ENCODE peak calls at places on chromosomes 2 and 18, in four cellular contexts. W is CD8-positive, alpha-beta T cell; B is transverse colon; C is fibroblast of lung. J is an unnamed sample.

GRCh38 chr2:232335859-232336215 is 42.7 kb upstream of the ALPP start:
- DNase-seq in W (no peak), C (no peak), B (peak), J (peak)

GRCh38 chr2:177352441-177353070 is 40.0 kb upstream of the AGPS start:
- DNase-seq in W (no peak), C (no peak), B (no peak), J (no peak)

GRCh38 chr2:18518116-18519111 is 42.0 kb downstream of the RDH14 start:
- DNase-seq in W (no peak), B (no peak), C (peak), J (no peak)

GRCh38 chr18:58183226-58183625 is 139.2 kb downstream of the NEDD4L start:
- DNase-seq in W (no peak), B (no peak), C (no peak), J (no peak)

GRCh38 chr2:240319221-240319854 is 116.1 kb upstream of the GPC1 start:
- DNase-seq in W (no peak), B (no peak), C (peak), J (no peak)

GRCh38 chr2:106278477-106278876 is 84.4 kb upstream of the UXS1 start:
- DNase-seq in B (no peak), C (no peak), W (no peak), J (no peak)

GRCh38 chr2:235511187-235511661 is 17.4 kb downstream of the AGAP1 start:
- DNase-seq in C (peak), W (no peak), B (peak), J (peak)

GRCh38 chr2:203626952-203627681 is 79.3 kb upstream of the CD28 start:
- DNase-seq in C (peak), B (no peak), W (no peak), J (no peak)

GRCh38 chr2:174970092-174970491 is 35.1 kb downstream of the CHN1 start:
- DNase-seq in W (no peak), C (no peak), B (no peak), J (no peak)

GRCh38 chr2:119004602-119005001 is 62.6 kb downstream of the MARCO start:
- DNase-seq in W (peak), C (no peak), B (no peak), J (no peak)

GRCh38 chr2:103784271-103784670 is 1022.4 kb downstream of the TMEM182 start:
- DNase-seq in C (no peak), W (no peak), B (no peak), J (no peak)

GRCh38 chr2:70527447-70528080 is 26.1 kb downstream of the TGFA start:
- DNase-seq in C (no peak), B (no peak), W (no peak), J (no peak)

GRCh38 chr18:79380816-79381806 is 14.6 kb upstream of the NFATC1 start:
- DNase-seq in W (peak), C (peak), B (peak), J (peak)

GRCh38 chr2:160294339-160294803 is 94.3 kb upstream of the ITGB6 start:
- DNase-seq in W (no peak), B (peak), C (peak), J (no peak)

GRCh38 chr2:70716131-70716766 is 51.8 kb downstream of the ADD2 start:
- DNase-seq in B (no peak), W (peak), C (no peak), J (no peak)

GRCh38 chr2:41329075-41329474 is 718.7 kb upstream of the PKDCC start:
- DNase-seq in C (no peak), W (no peak), B (no peak), J (no peak)

GRCh38 chr2:28662468-28663095 is 89.0 kb upstream of the PPP1CB start:
- DNase-seq in B (peak), C (peak), W (no peak), J (no peak)

GRCh38 chr2:200365209-200365608 is 58.7 kb downstream of the SPATS2L start:
- DNase-seq in B (no peak), W (no peak), C (no peak), J (no peak)

GRCh38 chr2:112640800-112641675 is 4.7 kb upstream of the SLC20A1 start:
- DNase-seq in C (peak), B (no peak), W (no peak), J (no peak)

GRCh38 chr2:82837588-82838304 is 1621.3 kb downstream of the SUCLG1 start:
- DNase-seq in C (peak), W (no peak), B (no peak), J (no peak)

GRCh38 chr2:105112345-105112744 is 74.5 kb downstream of the MRPS9 start:
- DNase-seq in B (no peak), C (no peak), W (no peak), J (no peak)

GRCh38 chr2:38713311-38713710 is 37.9 kb downstream of the SRSF7 start:
- DNase-seq in C (no peak), B (no peak), W (no peak), J (no peak)

GRCh38 chr2:38712413-38712812 is 38.7 kb downstream of the SRSF7 start:
- DNase-seq in B (no peak), C (no peak), W (no peak), J (no peak)

GRCh38 chr2:38719706-38720105 is 31.5 kb downstream of the SRSF7 start:
- DNase-seq in C (no peak), B (no peak), W (no peak), J (peak)

GRCh38 chr2:38712871-38713270 is 38.3 kb downstream of the SRSF7 start:
- DNase-seq in C (no peak), W (no peak), B (no peak), J (no peak)

GRCh38 chr2:38716185-38716584 is 35.0 kb downstream of the SRSF7 start:
- DNase-seq in B (no peak), C (peak), W (no peak), J (no peak)
- TF ChIP-seq CTCF in B (no peak), C (peak), W (no peak), J (no peak)

DNA sequence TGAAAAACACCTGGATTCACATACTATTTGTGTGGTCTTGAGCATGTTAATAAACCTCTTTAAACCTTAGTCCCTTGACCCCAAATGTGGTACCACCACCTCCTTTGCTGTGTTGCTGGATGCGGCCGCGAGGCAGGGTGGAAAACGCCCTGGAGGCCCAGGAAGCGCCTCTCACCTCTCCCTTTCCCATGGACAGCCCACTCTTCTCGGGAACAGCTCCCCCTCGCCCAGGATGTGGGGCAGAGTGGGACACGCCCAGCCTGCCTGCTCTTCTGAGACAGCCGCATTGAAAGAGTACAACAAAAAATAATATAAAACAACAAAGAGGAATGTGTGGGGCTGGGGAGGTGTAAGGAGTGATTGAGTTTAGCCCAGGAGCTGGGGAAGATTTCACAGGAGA is 549.0 kb upstream of the ID2 start:
- DNase-seq in B (no peak), W (no peak), C (no peak), J (no peak)
- H3K27ac ChIP-seq in B (no peak), W (no peak), C (no peak), J (no peak)

GRCh38 chr2:215839309-215839708 is 174.0 kb downstream of the MREG start:
- DNase-seq in B (no peak), C (no peak), W (no peak), J (no peak)
- TF ChIP-seq CTCF in B (no peak), C (no peak), W (no peak), J (no peak)

GRCh38 chr2:163086940-163087339 is 248.4 kb upstream of the KCNH7 start:
- DNase-seq in C (no peak), B (no peak), W (no peak), J (no peak)
- H3K27ac ChIP-seq in C (no peak), B (no peak), W (no peak), J (no peak)

DNA sequence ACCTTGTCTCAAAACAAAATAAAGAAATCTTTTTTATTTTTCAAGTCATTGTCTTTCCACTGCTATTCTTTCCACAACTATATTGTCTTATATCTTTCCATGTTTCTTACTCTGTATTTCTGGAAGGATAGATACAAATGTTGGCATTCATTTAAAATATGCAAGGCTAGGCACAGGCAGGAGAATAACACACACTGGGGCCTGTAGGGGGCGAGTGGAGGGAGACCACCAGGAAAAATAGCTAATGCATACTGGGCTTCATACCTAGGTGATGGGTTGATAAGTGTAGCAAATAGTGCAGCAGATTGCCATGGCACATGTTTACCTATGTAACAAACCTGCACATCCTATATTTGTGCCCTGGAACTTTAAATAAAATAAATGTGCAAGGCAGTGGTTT is 9.6 kb downstream of the MRPL30 start:
- DNase-seq in B (no peak), W (no peak), C (no peak), J (no peak)
- TF ChIP-seq CTCF in B (no peak), W (no peak), C (peak), J (no peak)

GRCh38 chr2:54492335-54492734 is 36.2 kb downstream of the SPTBN1 start:
- DNase-seq in W (no peak), B (no peak), C (no peak), J (no peak)

GRCh38 chr2:54497738-54498680 is 41.9 kb downstream of the SPTBN1 start:
- DNase-seq in C (peak), W (no peak), B (no peak), J (peak)

GRCh38 chr2:54490863-54491262 is 34.7 kb downstream of the SPTBN1 start:
- DNase-seq in B (no peak), W (no peak), C (no peak), J (no peak)

GRCh38 chr2:54496920-54497319 is 40.8 kb downstream of the SPTBN1 start:
- DNase-seq in C (no peak), B (no peak), W (no peak), J (no peak)

GRCh38 chr2:54494087-54494486 is 38.0 kb downstream of the SPTBN1 start:
- DNase-seq in W (no peak), B (no peak), C (no peak), J (no peak)
- H3K27ac ChIP-seq in W (no peak), B (no peak), C (no peak), J (no peak)

GRCh38 chr2:172865422-172865821 is 129.8 kb downstream of the RAPGEF4 start:
- DNase-seq in B (no peak), W (no peak), C (peak), J (no peak)

GRCh38 chr2:172861632-172862031 is 126.0 kb downstream of the RAPGEF4 start:
- DNase-seq in W (no peak), C (no peak), B (no peak), J (no peak)

GRCh38 chr2:172862077-172862476 is 126.4 kb downstream of the RAPGEF4 start:
- DNase-seq in B (no peak), C (no peak), W (no peak), J (no peak)

GRCh38 chr2:172863341-172863740 is 127.7 kb downstream of the RAPGEF4 start:
- DNase-seq in W (no peak), C (no peak), B (no peak), J (no peak)

GRCh38 chr2:172864182-172864581 is 128.5 kb downstream of the RAPGEF4 start:
- DNase-seq in B (peak), C (peak), W (no peak), J (peak)
- TF ChIP-seq CTCF in B (peak), C (peak), W (no peak), J (peak)

J was measured in Peyer's patch.